ENCODE peak calls at places on chromosomes 5 and 9, in nine cellular contexts. One of them, this sample, is unnamed.

GRCh38 chr9:81829201-81829882 is 98.9 kb upstream of the SPATA31D4 start:
- DNase-seq in activated CD8-positive, alpha-beta T cell treated with anti-CD3 and anti-CD28 coated beads for 36 hours: no peak
- DNase-seq in Calu3: no peak
- DNase-seq in gastrocnemius medialis: no peak
- DNase-seq in upper lobe of right lung: no peak
- DNase-seq in tibial nerve: no peak
- DNase-seq in fibroblast of lung: no peak
- DNase-seq in omental fat pad: no peak
- DNase-seq in progenitor cell of endocrine pancreas: no peak
- DNase-seq in this sample: no peak

GRCh38 chr5:172133359-172134029 is 54.5 kb downstream of the STK10 start:
- DNase-seq in activated CD8-positive, alpha-beta T cell treated with anti-CD3 and anti-CD28 coated beads for 36 hours: peak
- DNase-seq in Calu3: no peak
- DNase-seq in gastrocnemius medialis: no peak
- DNase-seq in upper lobe of right lung: peak
- DNase-seq in tibial nerve: peak
- DNase-seq in fibroblast of lung: peak
- DNase-seq in omental fat pad: no peak
- DNase-seq in progenitor cell of endocrine pancreas: no peak
- DNase-seq in this sample: peak

GRCh38 chr5:125134216-125135081 is 388.0 kb upstream of the ZNF608 start:
- DNase-seq in activated CD8-positive, alpha-beta T cell treated with anti-CD3 and anti-CD28 coated beads for 36 hours: no peak
- DNase-seq in Calu3: peak
- DNase-seq in gastrocnemius medialis: no peak
- DNase-seq in upper lobe of right lung: no peak
- DNase-seq in tibial nerve: no peak
- DNase-seq in fibroblast of lung: peak
- DNase-seq in omental fat pad: no peak
- DNase-seq in progenitor cell of endocrine pancreas: no peak
- DNase-seq in this sample: no peak

GRCh38 chr9:133889498-133890301 is 102.4 kb downstream of the VAV2 start:
- DNase-seq in activated CD8-positive, alpha-beta T cell treated with anti-CD3 and anti-CD28 coated beads for 36 hours: no peak
- DNase-seq in Calu3: no peak
- DNase-seq in gastrocnemius medialis: no peak
- DNase-seq in upper lobe of right lung: no peak
- DNase-seq in tibial nerve: no peak
- DNase-seq in fibroblast of lung: peak
- DNase-seq in omental fat pad: no peak
- DNase-seq in progenitor cell of endocrine pancreas: no peak
- DNase-seq in this sample: no peak

GRCh38 chr9:84969084-84969483 is 299.6 kb downstream of the NTRK2 start:
- DNase-seq in activated CD8-positive, alpha-beta T cell treated with anti-CD3 and anti-CD28 coated beads for 36 hours: no peak
- DNase-seq in Calu3: no peak
- DNase-seq in gastrocnemius medialis: no peak
- DNase-seq in upper lobe of right lung: no peak
- DNase-seq in tibial nerve: no peak
- DNase-seq in fibroblast of lung: peak
- DNase-seq in omental fat pad: no peak
- DNase-seq in progenitor cell of endocrine pancreas: no peak
- DNase-seq in this sample: no peak

GRCh38 chr9:135736265-135736978 is 34.4 kb downstream of the KCNT1 start:
- DNase-seq in activated CD8-positive, alpha-beta T cell treated with anti-CD3 and anti-CD28 coated beads for 36 hours: no peak
- DNase-seq in Calu3: no peak
- DNase-seq in gastrocnemius medialis: no peak
- DNase-seq in upper lobe of right lung: no peak
- DNase-seq in tibial nerve: no peak
- DNase-seq in fibroblast of lung: no peak
- DNase-seq in omental fat pad: no peak
- DNase-seq in progenitor cell of endocrine pancreas: no peak
- DNase-seq in this sample: no peak

GRCh38 chr5:121805931-121806330 is 45.8 kb upstream of the FTMT start:
- DNase-seq in activated CD8-positive, alpha-beta T cell treated with anti-CD3 and anti-CD28 coated beads for 36 hours: no peak
- DNase-seq in Calu3: no peak
- DNase-seq in gastrocnemius medialis: no peak
- DNase-seq in upper lobe of right lung: no peak
- DNase-seq in tibial nerve: no peak
- DNase-seq in fibroblast of lung: peak
- DNase-seq in omental fat pad: no peak
- DNase-seq in progenitor cell of endocrine pancreas: no peak
- DNase-seq in this sample: no peak

GRCh38 chr9:14895806-14896205 is 14.4 kb downstream of the FREM1 start:
- DNase-seq in activated CD8-positive, alpha-beta T cell treated with anti-CD3 and anti-CD28 coated beads for 36 hours: no peak
- DNase-seq in Calu3: no peak
- DNase-seq in gastrocnemius medialis: no peak
- DNase-seq in upper lobe of right lung: no peak
- DNase-seq in tibial nerve: no peak
- DNase-seq in fibroblast of lung: no peak
- DNase-seq in omental fat pad: no peak
- DNase-seq in progenitor cell of endocrine pancreas: no peak
- DNase-seq in this sample: no peak

GRCh38 chr5:42881416-42882109 is 69.9 kb upstream of the SELENOP start:
- DNase-seq in activated CD8-positive, alpha-beta T cell treated with anti-CD3 and anti-CD28 coated beads for 36 hours: no peak
- DNase-seq in Calu3: no peak
- DNase-seq in gastrocnemius medialis: no peak
- DNase-seq in upper lobe of right lung: no peak
- DNase-seq in tibial nerve: no peak
- DNase-seq in fibroblast of lung: no peak
- DNase-seq in omental fat pad: no peak
- DNase-seq in progenitor cell of endocrine pancreas: no peak
- DNase-seq in this sample: no peak

GRCh38 chr5:184461-184860 is 6.8 kb upstream of the LRRC14B start:
- DNase-seq in activated CD8-positive, alpha-beta T cell treated with anti-CD3 and anti-CD28 coated beads for 36 hours: no peak
- DNase-seq in Calu3: no peak
- DNase-seq in gastrocnemius medialis: no peak
- DNase-seq in upper lobe of right lung: no peak
- DNase-seq in tibial nerve: no peak
- DNase-seq in fibroblast of lung: peak
- DNase-seq in omental fat pad: no peak
- DNase-seq in progenitor cell of endocrine pancreas: no peak
- DNase-seq in this sample: no peak

GRCh38 chr5:32767948-32768427 is 56.9 kb downstream of the NPR3 start:
- DNase-seq in activated CD8-positive, alpha-beta T cell treated with anti-CD3 and anti-CD28 coated beads for 36 hours: no peak
- DNase-seq in Calu3: peak
- DNase-seq in gastrocnemius medialis: no peak
- DNase-seq in upper lobe of right lung: no peak
- DNase-seq in tibial nerve: no peak
- DNase-seq in fibroblast of lung: peak
- DNase-seq in omental fat pad: no peak
- DNase-seq in progenitor cell of endocrine pancreas: no peak
- DNase-seq in this sample: no peak

GRCh38 chr5:42614509-42614908 is 142.1 kb upstream of the CCDC152 start:
- DNase-seq in activated CD8-positive, alpha-beta T cell treated with anti-CD3 and anti-CD28 coated beads for 36 hours: no peak
- DNase-seq in Calu3: no peak
- DNase-seq in gastrocnemius medialis: no peak
- DNase-seq in upper lobe of right lung: no peak
- DNase-seq in tibial nerve: no peak
- DNase-seq in fibroblast of lung: peak
- DNase-seq in omental fat pad: no peak
- DNase-seq in progenitor cell of endocrine pancreas: no peak
- DNase-seq in this sample: no peak

GRCh38 chr5:7857918-7858632 is 7.1 kb upstream of the CFAP90 start:
- DNase-seq in activated CD8-positive, alpha-beta T cell treated with anti-CD3 and anti-CD28 coated beads for 36 hours: no peak
- DNase-seq in Calu3: no peak
- DNase-seq in gastrocnemius medialis: no peak
- DNase-seq in upper lobe of right lung: no peak
- DNase-seq in tibial nerve: no peak
- DNase-seq in fibroblast of lung: peak
- DNase-seq in omental fat pad: no peak
- DNase-seq in progenitor cell of endocrine pancreas: no peak
- DNase-seq in this sample: no peak

GRCh38 chr9:86965627-86966395 is 18.5 kb upstream of the GAS1 start:
- DNase-seq in activated CD8-positive, alpha-beta T cell treated with anti-CD3 and anti-CD28 coated beads for 36 hours: no peak
- DNase-seq in Calu3: no peak
- DNase-seq in gastrocnemius medialis: no peak
- DNase-seq in upper lobe of right lung: no peak
- DNase-seq in tibial nerve: no peak
- DNase-seq in fibroblast of lung: no peak
- DNase-seq in omental fat pad: no peak
- DNase-seq in progenitor cell of endocrine pancreas: no peak
- DNase-seq in this sample: no peak

GRCh38 chr5:95880081-95880926 is 57.8 kb upstream of the GLRX start:
- DNase-seq in activated CD8-positive, alpha-beta T cell treated with anti-CD3 and anti-CD28 coated beads for 36 hours: no peak
- DNase-seq in Calu3: no peak
- DNase-seq in gastrocnemius medialis: no peak
- DNase-seq in upper lobe of right lung: no peak
- DNase-seq in tibial nerve: no peak
- DNase-seq in fibroblast of lung: no peak
- DNase-seq in omental fat pad: no peak
- DNase-seq in progenitor cell of endocrine pancreas: no peak
- DNase-seq in this sample: no peak

GRCh38 chr9:21831841-21832509 is 29.5 kb downstream of the MTAP start:
- DNase-seq in activated CD8-positive, alpha-beta T cell treated with anti-CD3 and anti-CD28 coated beads for 36 hours: peak
- DNase-seq in Calu3: peak
- DNase-seq in gastrocnemius medialis: no peak
- DNase-seq in upper lobe of right lung: no peak
- DNase-seq in tibial nerve: no peak
- DNase-seq in fibroblast of lung: peak
- DNase-seq in omental fat pad: no peak
- DNase-seq in progenitor cell of endocrine pancreas: no peak
- DNase-seq in this sample: peak

GRCh38 chr5:81855576-81855975 is 104.7 kb upstream of the SSBP2 start:
- DNase-seq in activated CD8-positive, alpha-beta T cell treated with anti-CD3 and anti-CD28 coated beads for 36 hours: no peak
- DNase-seq in Calu3: no peak
- DNase-seq in gastrocnemius medialis: no peak
- DNase-seq in upper lobe of right lung: no peak
- DNase-seq in tibial nerve: no peak
- DNase-seq in fibroblast of lung: no peak
- DNase-seq in omental fat pad: no peak
- DNase-seq in progenitor cell of endocrine pancreas: no peak
- DNase-seq in this sample: no peak

GRCh38 chr9:4739587-4740372 is 1.2 kb downstream of the AK3 start:
- DNase-seq in activated CD8-positive, alpha-beta T cell treated with anti-CD3 and anti-CD28 coated beads for 36 hours: no peak
- DNase-seq in Calu3: no peak
- DNase-seq in gastrocnemius medialis: peak
- DNase-seq in upper lobe of right lung: peak
- DNase-seq in tibial nerve: no peak
- DNase-seq in fibroblast of lung: peak
- DNase-seq in omental fat pad: no peak
- DNase-seq in progenitor cell of endocrine pancreas: no peak
- DNase-seq in this sample: no peak

GRCh38 chr9:34335376-34335775 is 6.0 kb downstream of the NUDT2 start:
- DNase-seq in activated CD8-positive, alpha-beta T cell treated with anti-CD3 and anti-CD28 coated beads for 36 hours: no peak
- DNase-seq in Calu3: no peak
- DNase-seq in gastrocnemius medialis: no peak
- DNase-seq in upper lobe of right lung: no peak
- DNase-seq in tibial nerve: no peak
- DNase-seq in fibroblast of lung: no peak
- DNase-seq in omental fat pad: no peak
- DNase-seq in progenitor cell of endocrine pancreas: no peak
- DNase-seq in this sample: no peak

GRCh38 chr9:34334916-34335315 is 5.5 kb downstream of the NUDT2 start:
- DNase-seq in activated CD8-positive, alpha-beta T cell treated with anti-CD3 and anti-CD28 coated beads for 36 hours: no peak
- DNase-seq in Calu3: no peak
- DNase-seq in gastrocnemius medialis: no peak
- DNase-seq in upper lobe of right lung: no peak
- DNase-seq in tibial nerve: no peak
- DNase-seq in fibroblast of lung: no peak
- DNase-seq in omental fat pad: no peak
- DNase-seq in progenitor cell of endocrine pancreas: no peak
- DNase-seq in this sample: no peak

GRCh38 chr9:34334337-34334824 is 5.0 kb downstream of the NUDT2 start:
- DNase-seq in activated CD8-positive, alpha-beta T cell treated with anti-CD3 and anti-CD28 coated beads for 36 hours: no peak
- DNase-seq in Calu3: no peak
- DNase-seq in gastrocnemius medialis: no peak
- DNase-seq in upper lobe of right lung: no peak
- DNase-seq in tibial nerve: no peak
- DNase-seq in fibroblast of lung: peak
- DNase-seq in omental fat pad: no peak
- DNase-seq in progenitor cell of endocrine pancreas: no peak
- DNase-seq in this sample: no peak

GRCh38 chr9:34338664-34339063 is 9.3 kb downstream of the NUDT2 start:
- DNase-seq in activated CD8-positive, alpha-beta T cell treated with anti-CD3 and anti-CD28 coated beads for 36 hours: no peak
- DNase-seq in Calu3: no peak
- DNase-seq in gastrocnemius medialis: no peak
- DNase-seq in upper lobe of right lung: no peak
- DNase-seq in tibial nerve: no peak
- DNase-seq in fibroblast of lung: no peak
- DNase-seq in omental fat pad: no peak
- DNase-seq in progenitor cell of endocrine pancreas: no peak
- DNase-seq in this sample: no peak

DNA sequence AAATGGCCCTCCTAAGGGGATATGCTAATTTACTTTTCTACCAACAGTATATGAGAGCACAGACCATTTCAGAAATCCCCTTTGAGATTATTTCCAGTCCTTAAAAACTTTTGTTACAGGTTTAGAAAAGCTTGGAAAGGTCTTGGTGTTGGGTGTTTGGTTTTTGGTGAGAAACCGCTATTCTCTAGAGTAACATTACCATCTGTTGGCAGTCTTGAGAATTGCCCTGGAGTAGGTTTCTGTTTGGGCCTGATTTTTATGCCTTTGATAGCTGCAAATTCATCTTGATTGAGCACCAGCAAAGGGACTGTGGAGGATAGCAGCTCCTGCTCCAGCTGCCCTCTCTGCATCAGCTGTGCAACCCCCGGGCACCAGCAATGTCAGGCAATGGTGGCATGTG is 8.0 kb downstream of the NUDT2 start:
- DNase-seq in activated CD8-positive, alpha-beta T cell treated with anti-CD3 and anti-CD28 coated beads for 36 hours: no peak
- DNase-seq in Calu3: no peak
- DNase-seq in gastrocnemius medialis: no peak
- DNase-seq in upper lobe of right lung: no peak
- DNase-seq in tibial nerve: no peak
- DNase-seq in fibroblast of lung: no peak
- DNase-seq in omental fat pad: no peak
- DNase-seq in progenitor cell of endocrine pancreas: no peak
- DNase-seq in this sample: no peak
- TF ChIP-seq CTCF in activated CD8-positive, alpha-beta T cell treated with anti-CD3 and anti-CD28 coated beads for 36 hours: no peak
- TF ChIP-seq CTCF in Calu3: no peak
- TF ChIP-seq CTCF in gastrocnemius medialis: no peak
- TF ChIP-seq CTCF in upper lobe of right lung: no peak
- TF ChIP-seq CTCF in tibial nerve: no peak
- TF ChIP-seq CTCF in fibroblast of lung: peak
- TF ChIP-seq CTCF in omental fat pad: no peak
- TF ChIP-seq CTCF in progenitor cell of endocrine pancreas: peak
- TF ChIP-seq CTCF in this sample: peak

GRCh38 chr9:108855529-108855886 is 278 bp downstream of the ACTL7B start:
- DNase-seq in activated CD8-positive, alpha-beta T cell treated with anti-CD3 and anti-CD28 coated beads for 36 hours: no peak
- DNase-seq in Calu3: no peak
- DNase-seq in gastrocnemius medialis: no peak
- DNase-seq in upper lobe of right lung: no peak
- DNase-seq in tibial nerve: no peak
- DNase-seq in fibroblast of lung: no peak
- DNase-seq in omental fat pad: no peak
- DNase-seq in progenitor cell of endocrine pancreas: no peak
- DNase-seq in this sample: no peak
- TF ChIP-seq CTCF in activated CD8-positive, alpha-beta T cell treated with anti-CD3 and anti-CD28 coated beads for 36 hours: no peak
- TF ChIP-seq CTCF in Calu3: no peak
- TF ChIP-seq CTCF in gastrocnemius medialis: no peak
- TF ChIP-seq CTCF in upper lobe of right lung: no peak
- TF ChIP-seq CTCF in tibial nerve: no peak
- TF ChIP-seq CTCF in fibroblast of lung: no peak
- TF ChIP-seq CTCF in omental fat pad: no peak
- TF ChIP-seq CTCF in progenitor cell of endocrine pancreas: no peak
- TF ChIP-seq CTCF in this sample: no peak

GRCh38 chr9:75198436-75198835 is 110.1 kb downstream of the OSTF1 start:
- DNase-seq in activated CD8-positive, alpha-beta T cell treated with anti-CD3 and anti-CD28 coated beads for 36 hours: no peak
- DNase-seq in Calu3: no peak
- DNase-seq in gastrocnemius medialis: no peak
- DNase-seq in upper lobe of right lung: no peak
- DNase-seq in tibial nerve: no peak
- DNase-seq in fibroblast of lung: no peak
- DNase-seq in omental fat pad: no peak
- DNase-seq in progenitor cell of endocrine pancreas: no peak
- DNase-seq in this sample: no peak
- TF ChIP-seq CTCF in activated CD8-positive, alpha-beta T cell treated with anti-CD3 and anti-CD28 coated beads for 36 hours: no peak
- TF ChIP-seq CTCF in Calu3: no peak
- TF ChIP-seq CTCF in gastrocnemius medialis: no peak
- TF ChIP-seq CTCF in upper lobe of right lung: no peak
- TF ChIP-seq CTCF in tibial nerve: no peak
- TF ChIP-seq CTCF in fibroblast of lung: no peak
- TF ChIP-seq CTCF in omental fat pad: no peak
- TF ChIP-seq CTCF in progenitor cell of endocrine pancreas: peak
- TF ChIP-seq CTCF in this sample: peak

GRCh38 chr9:37209431-37210386 is 89.3 kb downstream of the ZCCHC7 start:
- DNase-seq in activated CD8-positive, alpha-beta T cell treated with anti-CD3 and anti-CD28 coated beads for 36 hours: no peak
- DNase-seq in Calu3: no peak
- DNase-seq in gastrocnemius medialis: no peak
- DNase-seq in upper lobe of right lung: no peak
- DNase-seq in tibial nerve: no peak
- DNase-seq in fibroblast of lung: no peak
- DNase-seq in omental fat pad: no peak
- DNase-seq in progenitor cell of endocrine pancreas: no peak
- DNase-seq in this sample: no peak
- TF ChIP-seq CTCF in activated CD8-positive, alpha-beta T cell treated with anti-CD3 and anti-CD28 coated beads for 36 hours: no peak
- TF ChIP-seq CTCF in Calu3: no peak
- TF ChIP-seq CTCF in gastrocnemius medialis: no peak
- TF ChIP-seq CTCF in upper lobe of right lung: no peak
- TF ChIP-seq CTCF in tibial nerve: no peak
- TF ChIP-seq CTCF in fibroblast of lung: no peak
- TF ChIP-seq CTCF in omental fat pad: no peak
- TF ChIP-seq CTCF in progenitor cell of endocrine pancreas: no peak
- TF ChIP-seq CTCF in this sample: no peak

This sample was measured in CD14-positive monocyte.